ENCODE peak calls at places on chromosomes 1 and 21, in six cellular contexts. U is suprapubic skin, L is NB4, O is HT-29, J is LoVo, S is osteoblast. C is an unnamed sample.

GRCh38 chr21:38498057-38498833 is at the start of gene ERG:
- DNase-seq in J (no peak), L (no peak), O (no peak), U (no peak), S (no peak), C (no peak)

GRCh38 chr1:93705897-93706500 is 24.4 kb upstream of the BCAR3 start:
- DNase-seq in O (no peak), S (no peak), L (peak), J (peak), U (no peak), C (no peak)

GRCh38 chr1:157154940-157155514 is 16.8 kb upstream of the ETV3 start:
- DNase-seq in S (no peak), J (peak), U (no peak), O (peak), L (peak), C (peak)

GRCh38 chr1:1628656-1629429 is 3.1 kb upstream of the MMP23B start:
- DNase-seq in L (no peak), S (peak), U (no peak), O (peak), J (no peak), C (no peak)

GRCh38 chr1:153790996-153791855 is 16.0 kb downstream of the SLC27A3 start:
- DNase-seq in U (no peak), L (peak), J (no peak), S (peak), O (no peak), C (peak)

GRCh38 chr1:109654519-109654918 is 1.4 kb upstream of the GSTM4 start:
- DNase-seq in U (no peak), O (no peak), J (no peak), S (no peak), L (no peak), C (no peak)

GRCh38 chr21:31677047-31677446 is 17.6 kb downstream of the SOD1 start:
- DNase-seq in S (no peak), O (no peak), L (no peak), J (no peak), U (no peak), C (no peak)

GRCh38 chr1:55869050-55869449 is 653.9 kb upstream of the USP24 start:
- DNase-seq in L (no peak), J (no peak), O (no peak), S (peak), U (no peak), C (no peak)

GRCh38 chr1:107076846-107077245 is 20.4 kb downstream of the PRMT6 start:
- DNase-seq in U (no peak), S (peak), O (peak), J (peak), L (peak), C (peak)

GRCh38 chr1:119115301-119115700 is 25.2 kb downstream of the WARS2 start:
- DNase-seq in U (no peak), S (no peak), L (no peak), O (no peak), J (no peak), C (no peak)

GRCh38 chr1:222064388-222065201 is 322.7 kb upstream of the DUSP10 start:
- DNase-seq in U (no peak), L (peak), O (no peak), S (peak), J (no peak), C (peak)

GRCh38 chr1:65254320-65255087 is 54.8 kb upstream of the DNAJC6 start:
- DNase-seq in L (peak), U (no peak), S (peak), O (peak), J (peak), C (peak)

GRCh38 chr1:960371-961131 is at the start of gene KLHL17:
- DNase-seq in L (peak), J (peak), O (peak), S (peak), U (no peak), C (peak)

GRCh38 chr1:191074877-191075276 is 597.2 kb upstream of the BRINP3 start:
- DNase-seq in O (no peak), S (no peak), U (no peak), L (no peak), J (no peak), C (no peak)

GRCh38 chr1:185663771-185664296 is 70.4 kb upstream of the HMCN1 start:
- DNase-seq in U (no peak), J (no peak), O (no peak), S (no peak), L (no peak), C (no peak)

GRCh38 chr1:118028267-118028666 is 98.7 kb downstream of the WDR3 start:
- DNase-seq in O (no peak), J (no peak), S (no peak), L (no peak), U (no peak), C (no peak)

GRCh38 chr1:169529068-169529642 is 43.4 kb upstream of the SLC19A2 start:
- DNase-seq in J (peak), L (no peak), U (no peak), O (peak), S (no peak), C (peak)

GRCh38 chr1:6098303-6099215 is 52.9 kb downstream of the KCNAB2 start:
- DNase-seq in L (no peak), O (no peak), S (no peak), J (no peak), U (no peak), C (no peak)

GRCh38 chr1:222920169-222920568 is 105.3 kb downstream of the DISP1 start:
- DNase-seq in J (no peak), L (no peak), U (no peak), S (no peak), O (no peak), C (no peak)

GRCh38 chr21:33211732-33212131 is 18.0 kb upstream of the IFNAR2 start:
- DNase-seq in U (no peak), S (no peak), J (no peak), O (no peak), L (no peak), C (no peak)

GRCh38 chr1:210372931-210373627 is 44.4 kb downstream of the HHAT start:
- DNase-seq in J (no peak), L (no peak), O (no peak), U (no peak), S (no peak), C (no peak)

GRCh38 chr1:47189844-47190562 is at the start of gene PDZK1IP1:
- DNase-seq in S (peak), J (peak), L (no peak), O (peak), U (peak), C (peak)

GRCh38 chr1:17581389-17582123 is 42.1 kb downstream of the ARHGEF10L start:
- DNase-seq in U (no peak), O (no peak), S (no peak), J (no peak), L (no peak), C (no peak)

GRCh38 chr21:37077403-37077802 is 4.3 kb downstream of the TTC3 start:
- DNase-seq in J (no peak), S (no peak), L (no peak), U (no peak), O (no peak), C (no peak)

GRCh38 chr21:38843379-38843778 is 37.6 kb downstream of the ETS2 start:
- DNase-seq in L (no peak), J (no peak), S (no peak), U (no peak), O (no peak), C (no peak)

GRCh38 chr1:230430499-230430898 is 4.4 kb upstream of the PGBD5 start:
- DNase-seq in U (no peak), O (no peak), J (no peak), S (no peak), L (peak), C (no peak)

GRCh38 chr1:245721488-245721887 is 566.7 kb downstream of the KIF26B start:
- DNase-seq in U (no peak), S (no peak), O (no peak), J (no peak), L (no peak), C (no peak)

GRCh38 chr1:23116921-23117699 is 51.5 kb downstream of the LUZP1 start:
- DNase-seq in O (no peak), L (no peak), J (no peak), S (no peak), U (no peak), C (no peak)